ENCODE peak calls at places on chromosomes 5 and 9, in four cellular contexts. V, O, T and I are unnamed samples.

GRCh38 chr5:172497591-172498255 is 43.4 kb upstream of the SH3PXD2B start:
- DNase-seq in O (peak), V (no peak), T (no peak), I (no peak)

GRCh38 chr5:38551020-38552017 is 5.1 kb downstream of the LIFR start:
- DNase-seq in V (peak), T (no peak), O (no peak), I (peak)

GRCh38 chr9:104765138-104765537 is 1.2 kb downstream of the NIPSNAP3B start:
- DNase-seq in V (no peak), O (no peak), T (no peak), I (no peak)

GRCh38 chr9:101479337-101480045 is 43.9 kb upstream of the ALDOB start:
- DNase-seq in O (peak), V (no peak), T (no peak), I (no peak)

GRCh38 chr5:114249838-114250237 is 112.0 kb upstream of the KCNN2 start:
- DNase-seq in V (peak), T (no peak), O (no peak), I (peak)

GRCh38 chr5:174317261-174317894 is 271.9 kb downstream of the NSG2 start:
- DNase-seq in T (no peak), V (peak), O (peak), I (peak)

GRCh38 chr9:135468866-135469521 is 10.6 kb upstream of the PPP1R26 start:
- DNase-seq in O (no peak), V (peak), T (no peak), I (peak)

GRCh38 chr5:104146652-104147051 is 584.1 kb upstream of the NUDT12 start:
- DNase-seq in O (no peak), T (no peak), V (no peak), I (no peak)

GRCh38 chr9:137302176-137303030 is at the start of gene NRARP:
- DNase-seq in O (peak), T (peak), V (peak), I (peak)

GRCh38 chr5:173890195-173890951 is 2.2 kb downstream of the CPEB4 start:
- DNase-seq in O (peak), V (peak), T (peak), I (peak)

GRCh38 chr5:33891731-33892418 is at the start of gene ADAMTS12:
- DNase-seq in T (peak), O (peak), V (peak), I (peak)

GRCh38 chr5:170655476-170655875 is 128.0 kb upstream of the GABRP start:
- DNase-seq in O (no peak), T (no peak), V (no peak), I (no peak)

GRCh38 chr5:31382051-31382878 is 149.6 kb downstream of the DROSHA start:
- DNase-seq in O (no peak), V (no peak), T (no peak), I (no peak)

GRCh38 chr5:62167651-62168050 is 138.4 kb upstream of the KIF2A start:
- DNase-seq in T (no peak), V (no peak), O (no peak), I (no peak)

GRCh38 chr5:62288118-62288517 is 17.9 kb upstream of the KIF2A start:
- DNase-seq in V (no peak), T (no peak), O (no peak), I (no peak)

GRCh38 chr5:95726811-95727763 is 4.0 kb upstream of the RHOBTB3 start:
- DNase-seq in O (no peak), T (no peak), V (no peak), I (no peak)

GRCh38 chr5:168705321-168705720 is 126.2 kb upstream of the PANK3 start:
- DNase-seq in O (no peak), V (no peak), T (no peak), I (no peak)

GRCh38 chr5:45454114-45454513 is 242.1 kb downstream of the HCN1 start:
- DNase-seq in V (no peak), T (peak), O (peak), I (peak)